ENCODE peak calls at places on chromosome 14, in ten cellular contexts. R, X, I, L, Z, G, O, D, V and F are unnamed samples.

GRCh38 chr14:68074765-68075381 is 255.3 kb downstream of the RAD51B start:
- DNase-seq in G (no peak), L (no peak), I (no peak), O (no peak), X (no peak), R (no peak), Z (no peak), V (no peak), D (no peak), F (no peak)

GRCh38 chr14:50003213-50004021 is 110.5 kb downstream of the ARF6 start:
- DNase-seq in G (peak), R (peak), L (peak), V (peak), I (peak), O (peak), D (peak), X (peak), Z (peak), F (peak)

GRCh38 chr14:98741523-98741922 is 530.5 kb downstream of the BCL11B start:
- DNase-seq in O (no peak), R (no peak), X (no peak), D (no peak), I (no peak), G (no peak), L (no peak), Z (no peak), V (no peak), F (no peak)

GRCh38 chr14:96940009-96940408 is 142.8 kb downstream of the VRK1 start:
- DNase-seq in G (no peak), L (no peak), I (no peak), O (no peak), R (no peak), D (no peak), V (no peak), Z (no peak), X (peak), F (no peak)

GRCh38 chr14:24630872-24631477 is 3.0 kb downstream of the GZMB start:
- DNase-seq in O (no peak), G (no peak), I (no peak), V (no peak), Z (no peak), X (no peak), L (peak), R (no peak), D (no peak), F (peak)

GRCh38 chr14:31270196-31270772 is 62.7 kb upstream of the HECTD1 start:
- DNase-seq in X (no peak), I (no peak), D (no peak), L (peak), O (peak), R (no peak), Z (no peak), G (no peak), V (no peak), F (no peak)

GRCh38 chr14:95519699-95520098 is 3.2 kb upstream of the SYNE3 start:
- DNase-seq in D (peak), O (peak), X (no peak), G (peak), V (peak), I (no peak), R (peak), L (peak), Z (peak), F (no peak)

GRCh38 chr14:97155814-97156213 is 358.6 kb downstream of the VRK1 start:
- DNase-seq in V (no peak), O (no peak), I (no peak), D (no peak), R (no peak), X (no peak), L (no peak), G (no peak), Z (no peak), F (no peak)

GRCh38 chr14:45486599-45486998 is 233.6 kb upstream of the MIS18BP1 start:
- DNase-seq in X (no peak), G (no peak), L (no peak), Z (no peak), V (no peak), O (no peak), R (no peak), I (no peak), D (no peak), F (no peak)

GRCh38 chr14:101125719-101126375 is 222.3 kb upstream of the RTL1 start:
- DNase-seq in X (no peak), I (peak), R (no peak), G (no peak), Z (no peak), V (no peak), O (peak), L (peak), D (peak), F (no peak)

GRCh38 chr14:82661258-82661657 is 1127.6 kb upstream of the SEL1L start:
- DNase-seq in X (no peak), L (no peak), I (no peak), Z (no peak), O (no peak), G (no peak), D (no peak), R (no peak), V (no peak), F (no peak)

GRCh38 chr14:44379292-44379977 is 127.6 kb downstream of the FSCB start:
- DNase-seq in D (no peak), I (no peak), G (no peak), V (no peak), X (no peak), R (no peak), O (no peak), Z (no peak), L (no peak), F (no peak)

GRCh38 chr14:67580336-67581230 is 19.5 kb downstream of the PIGH start:
- DNase-seq in Z (no peak), O (no peak), D (no peak), L (no peak), I (peak), R (no peak), G (no peak), X (no peak), V (no peak), F (peak)

GRCh38 chr14:65565948-65566347 is 153.4 kb downstream of the FUT8 start:
- DNase-seq in L (no peak), O (no peak), G (no peak), X (no peak), R (no peak), V (no peak), Z (no peak), I (no peak), D (no peak), F (no peak)

GRCh38 chr14:68552597-68552996 is 240.3 kb downstream of the ZFP36L1 start:
- DNase-seq in Z (no peak), R (no peak), X (no peak), G (no peak), L (no peak), I (no peak), V (no peak), D (peak), O (no peak), F (no peak)

GRCh38 chr14:103581206-103581605 is 18.4 kb downstream of the COA8 start:
- DNase-seq in G (no peak), R (no peak), X (no peak), O (no peak), L (no peak), V (no peak), D (no peak), I (no peak), Z (no peak), F (no peak)

GRCh38 chr14:99265571-99265970 is 6.4 kb downstream of the BCL11B start:
- DNase-seq in Z (no peak), D (no peak), L (no peak), G (no peak), I (no peak), O (no peak), R (peak), X (no peak), V (no peak), F (peak)

GRCh38 chr14:48936352-48936751 is 649.8 kb downstream of the RPS29 start:
- DNase-seq in V (no peak), R (no peak), G (peak), D (peak), L (no peak), Z (peak), I (no peak), X (no peak), O (no peak), F (peak)

GRCh38 chr14:55383039-55383438 is 28.6 kb downstream of the ATG14 start:
- DNase-seq in Z (no peak), V (no peak), X (peak), D (no peak), L (no peak), I (no peak), G (peak), O (no peak), R (no peak), F (no peak)

GRCh38 chr14:68473050-68473449 is 319.8 kb downstream of the ZFP36L1 start:
- DNase-seq in I (no peak), L (no peak), O (no peak), G (no peak), Z (no peak), V (no peak), X (no peak), D (no peak), R (no peak), F (no peak)

GRCh38 chr14:20499881-20500280 is 5.5 kb upstream of the RNASE10 start:
- DNase-seq in O (no peak), V (no peak), D (no peak), X (no peak), I (no peak), G (no peak), L (no peak), R (no peak), Z (no peak), F (no peak)

GRCh38 chr14:68780358-68781160 is 12.3 kb downstream of the ZFP36L1 start:
- DNase-seq in I (no peak), G (peak), X (no peak), O (peak), V (peak), L (peak), Z (no peak), D (peak), R (peak), F (peak)

GRCh38 chr14:22556021-22556989 is 32.7 kb downstream of the DAD1 start:
- DNase-seq in I (no peak), O (peak), R (peak), V (peak), D (peak), L (peak), Z (no peak), G (peak), X (no peak), F (peak)
- H3K27ac ChIP-seq in I (peak), O (peak), R (peak), V (no peak), D (peak), L (peak), Z (no peak), G (no peak), X (no peak), F (peak)

DNA sequence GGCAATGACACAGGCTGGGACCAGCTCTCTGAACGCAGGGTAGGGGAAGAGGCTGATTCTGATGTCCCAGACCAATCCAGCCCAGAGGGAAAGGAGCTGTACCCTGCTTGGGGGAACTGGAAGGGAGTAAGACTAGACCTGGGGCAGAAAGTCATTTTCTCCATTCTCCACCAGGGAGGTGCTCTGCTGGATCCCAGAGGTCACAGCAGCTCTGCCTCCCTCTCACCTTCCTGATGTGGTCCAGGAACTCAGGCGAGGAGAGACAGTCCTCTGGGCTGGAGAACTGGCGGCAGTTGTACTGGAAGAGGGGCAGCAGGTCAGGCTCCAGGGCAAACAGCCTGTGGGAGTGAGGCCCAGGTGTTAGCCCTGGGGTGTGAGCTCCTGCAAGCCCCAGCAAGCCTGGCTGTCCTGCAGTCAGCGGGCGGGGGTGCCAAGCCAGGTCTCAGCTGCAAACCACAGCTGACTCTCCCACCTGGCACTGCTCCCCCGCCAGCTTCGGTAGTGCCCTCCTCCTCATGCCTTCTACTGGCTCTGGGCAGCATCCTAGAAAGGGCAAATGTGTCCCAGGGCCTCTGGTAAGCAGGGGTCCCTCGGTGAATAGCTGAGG is 1.9 kb downstream of the NGB start:
- DNase-seq in I (no peak), X (no peak), L (no peak), G (no peak), D (no peak), R (no peak), Z (no peak), O (no peak), V (no peak), F (no peak)
- H3K27ac ChIP-seq in I (no peak), X (no peak), L (no peak), G (no peak), D (no peak), R (no peak), Z (no peak), O (no peak), V (no peak), F (no peak)

GRCh38 chr14:105067140-105067968 is 2.1 kb upstream of the GPR132 start:
- DNase-seq in Z (no peak), I (no peak), G (no peak), D (no peak), O (no peak), L (no peak), V (no peak), X (no peak), R (no peak), F (peak)
- H3K27ac ChIP-seq in Z (no peak), I (no peak), G (no peak), D (no peak), O (no peak), L (no peak), V (no peak), X (no peak), R (peak), F (peak)

GRCh38 chr14:34003691-34004090 is 52.8 kb upstream of the EGLN3 start:
- DNase-seq in D (no peak), Z (no peak), V (no peak), I (no peak), R (no peak), O (peak), X (no peak), G (no peak), L (no peak), F (no peak)
- H3K27ac ChIP-seq in D (no peak), Z (no peak), V (no peak), I (no peak), R (no peak), O (no peak), X (peak), G (no peak), L (no peak), F (no peak)

GRCh38 chr14:94008234-94008633 is 11.1 kb downstream of the CCDC197 start:
- DNase-seq in O (no peak), Z (no peak), R (no peak), G (no peak), X (no peak), L (no peak), D (no peak), V (no peak), I (no peak), F (no peak)

GRCh38 chr14:94003397-94003796 is 6.3 kb downstream of the CCDC197 start:
- DNase-seq in G (no peak), L (no peak), D (no peak), Z (no peak), R (no peak), I (no peak), V (no peak), O (no peak), X (no peak), F (no peak)

GRCh38 chr14:94001501-94002396 is 4.6 kb downstream of the CCDC197 start:
- DNase-seq in L (peak), V (peak), D (peak), R (peak), X (peak), G (peak), Z (peak), I (peak), O (peak), F (peak)

GRCh38 chr14:94004015-94004414 is 6.9 kb downstream of the CCDC197 start:
- DNase-seq in L (no peak), R (no peak), V (no peak), O (no peak), Z (no peak), I (no peak), X (no peak), G (no peak), D (no peak), F (no peak)

DNA sequence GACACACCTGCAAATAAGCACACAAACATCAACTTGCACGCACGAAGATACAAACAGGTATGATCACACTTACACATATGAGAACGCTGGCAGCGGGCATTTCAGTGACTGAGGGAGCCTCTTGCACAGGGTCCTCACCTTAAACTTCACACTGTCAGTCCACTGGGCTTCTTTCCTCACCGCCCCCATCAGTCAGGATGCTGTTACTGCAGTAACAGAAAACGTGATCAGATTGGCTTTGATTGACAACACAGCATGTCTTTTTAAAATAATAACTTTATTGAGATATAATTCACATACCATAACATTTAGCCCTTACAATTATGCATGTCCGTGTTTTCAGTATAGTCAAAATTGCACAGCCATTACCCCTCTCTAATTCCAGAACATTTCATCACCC is 8.2 kb downstream of the CCDC197 start:
- DNase-seq in X (no peak), D (no peak), V (no peak), G (no peak), L (no peak), O (no peak), Z (peak), I (no peak), R (no peak), F (no peak)
- H3K27ac ChIP-seq in X (no peak), D (no peak), V (no peak), G (no peak), L (no peak), O (no peak), Z (no peak), I (no peak), R (no peak), F (no peak)